ENCODE peak calls at places on chromosomes 13 and 19, in nine cellular contexts. G is NCI-H524; L is T-helper 1 cell; S is fibroblast of the aortic adventitia; I is fibroblast of lung; O is GOT3; W is central memory CD4-positive, alpha-beta T cell; Y is neural crest cell; J is GM03348. N is an unnamed sample.

GRCh38 chr19:41442473-41443360 is at the start of gene ERICH4:
- DNase-seq in S (no peak), G (no peak), L (no peak), I (no peak), J (no peak), Y (no peak), O (no peak), W (no peak), N (no peak)

GRCh38 chr19:1295169-1296012 is 9.7 kb downstream of the EFNA2 start:
- DNase-seq in W (no peak), J (peak), G (no peak), S (no peak), I (no peak), O (no peak), L (no peak), Y (no peak), N (peak)

GRCh38 chr13:100658363-100658762 is 16.2 kb downstream of the TMTC4 start:
- DNase-seq in J (no peak), S (no peak), L (peak), G (no peak), O (no peak), I (no peak), Y (no peak), W (peak), N (no peak)

GRCh38 chr13:106109391-106109791 is 426.1 kb downstream of the EFNB2 start:
- DNase-seq in W (no peak), L (no peak), O (no peak), G (no peak), Y (no peak), S (peak), J (peak), I (no peak), N (no peak)

GRCh38 chr19:10238172-10238783 is 7.1 kb upstream of the S1PR2 start:
- DNase-seq in O (no peak), I (peak), J (peak), Y (no peak), W (no peak), G (no peak), L (no peak), S (peak), N (no peak)

GRCh38 chr13:113990321-113990837 is 16.5 kb upstream of the C13orf46 start:
- DNase-seq in L (no peak), S (no peak), I (no peak), W (no peak), J (no peak), G (no peak), Y (no peak), O (no peak), N (no peak)

GRCh38 chr19:19866599-19867248 is 1.0 kb downstream of the ZNF253 start:
- DNase-seq in S (no peak), L (peak), I (peak), J (peak), G (no peak), W (no peak), O (no peak), Y (peak), N (peak)

GRCh38 chr13:59538512-59538911 is 625.2 kb downstream of the DIAPH3 start:
- DNase-seq in O (no peak), S (no peak), L (no peak), I (no peak), J (no peak), W (no peak), G (no peak), Y (no peak), N (no peak)

GRCh38 chr19:343941-344624 is 513 bp downstream of the MIER2 start:
- DNase-seq in I (peak), L (peak), S (peak), J (peak), O (no peak), G (no peak), Y (peak), W (peak), N (peak)

GRCh38 chr19:6457958-6458694 is 1.5 kb downstream of the SLC25A23 start:
- DNase-seq in W (no peak), S (no peak), G (no peak), L (no peak), J (no peak), I (no peak), O (no peak), Y (no peak), N (no peak)

GRCh38 chr19:47111081-47111589 is 2.4 kb downstream of the ZC3H4 start:
- DNase-seq in J (no peak), Y (no peak), S (no peak), I (no peak), W (peak), L (peak), O (no peak), G (no peak), N (peak)

GRCh38 chr13:110798595-110798994 is 85.1 kb downstream of the ING1 start:
- DNase-seq in W (no peak), S (no peak), O (no peak), Y (no peak), I (no peak), G (no peak), J (no peak), L (no peak), N (no peak)

GRCh38 chr19:13051581-13052165 is 51.0 kb downstream of the LYL1 start:
- DNase-seq in S (no peak), W (no peak), L (no peak), O (no peak), I (peak), G (peak), J (no peak), Y (peak), N (no peak)

GRCh38 chr19:17530586-17530985 is 19.1 kb downstream of the PGLS start:
- DNase-seq in S (no peak), Y (no peak), L (no peak), J (no peak), G (peak), O (no peak), I (no peak), W (no peak), N (no peak)

GRCh38 chr19:32421589-32422361 is 16.2 kb downstream of the DPY19L3 start:
- DNase-seq in J (no peak), G (no peak), W (no peak), L (no peak), I (no peak), O (no peak), Y (no peak), S (no peak), N (no peak)

GRCh38 chr13:95494082-95494681 is 58.3 kb upstream of the CLDN10 start:
- DNase-seq in G (peak), J (peak), W (peak), S (peak), O (no peak), L (peak), Y (peak), I (peak), N (no peak)

GRCh38 chr19:8107301-8107903 is 42.0 kb downstream of the FBN3 start:
- DNase-seq in J (no peak), O (no peak), G (no peak), I (no peak), W (no peak), L (no peak), Y (no peak), S (no peak), N (no peak)